ENCODE peak calls at places on chromosomes 13 and 19, in five cellular contexts. N is psoas muscle, V is thoracic aorta, L is left ventricle myocardium inferior, M is BE2C. C is an unnamed sample.

GRCh38 chr19:39407644-39408391 is 1.2 kb downstream of the ZFP36 start:
- DNase-seq in L (peak; percentile 56), V (no peak), N (peak; percentile 51), M (no peak), C (peak; percentile 30)

GRCh38 chr13:112825875-112826274 is 136.0 kb downstream of the ATP11A start:
- DNase-seq in V (no peak), L (no peak), M (no peak), N (no peak), C (no peak)

GRCh38 chr13:40640845-40641458 is 25.5 kb downstream of the FOXO1 start:
- DNase-seq in L (no peak), M (no peak), V (no peak), N (no peak), C (no peak)

GRCh38 chr13:98214707-98215106 is 37.6 kb upstream of the RNF113B start:
- DNase-seq in N (no peak), M (no peak), L (no peak), V (no peak), C (peak; percentile 46)

GRCh38 chr13:43994999-43995859 is 115.5 kb downstream of the LACC1 start:
- DNase-seq in N (no peak), V (no peak), M (no peak), L (no peak), C (no peak)

GRCh38 chr13:112477070-112477619 is 101.0 kb downstream of the SPACA7 start:
- DNase-seq in M (no peak), N (no peak), L (no peak), V (no peak), C (no peak)

GRCh38 chr13:109785141-109785891 is 1.1 kb downstream of the IRS2 start:
- DNase-seq in M (peak; percentile 63), V (no peak), N (peak; percentile 45), L (peak; percentile 55), C (peak; percentile 54)

GRCh38 chr19:15836345-15836594 is 20.8 kb upstream of the OR10H1 start:
- DNase-seq in M (no peak), L (no peak), N (no peak), V (no peak), C (no peak)

GRCh38 chr13:107450931-107451330 is 764.4 kb downstream of the LIG4 start:
- DNase-seq in M (peak; percentile 55), V (peak; percentile 16), N (peak; percentile 28), L (no peak), C (peak; percentile 96)

GRCh38 chr13:114124921-114125320 is 7.5 kb downstream of the RASA3 start:
- DNase-seq in M (no peak), N (no peak), L (no peak), V (no peak), C (peak; percentile 54)

GRCh38 chr13:29689548-29689947 is 94.1 kb upstream of the SLC7A1 start:
- DNase-seq in V (no peak), L (no peak), N (no peak), M (no peak), C (no peak)

GRCh38 chr13:21316376-21316775 is 139.9 kb downstream of the MRPL57 start:
- DNase-seq in L (no peak), M (no peak), V (no peak), N (no peak), C (no peak)

GRCh38 chr13:21319869-21320641 is 139.0 kb downstream of the ZDHHC20 start:
- DNase-seq in V (no peak), N (no peak), L (no peak), M (no peak), C (no peak)

GRCh38 chr13:21320642-21321034 is 138.5 kb downstream of the ZDHHC20 start:
- DNase-seq in V (no peak), N (no peak), M (no peak), L (no peak), C (no peak)

GRCh38 chr13:21321269-21321668 is 137.8 kb downstream of the ZDHHC20 start:
- DNase-seq in V (no peak), M (no peak), L (no peak), N (no peak), C (no peak)

DNA sequence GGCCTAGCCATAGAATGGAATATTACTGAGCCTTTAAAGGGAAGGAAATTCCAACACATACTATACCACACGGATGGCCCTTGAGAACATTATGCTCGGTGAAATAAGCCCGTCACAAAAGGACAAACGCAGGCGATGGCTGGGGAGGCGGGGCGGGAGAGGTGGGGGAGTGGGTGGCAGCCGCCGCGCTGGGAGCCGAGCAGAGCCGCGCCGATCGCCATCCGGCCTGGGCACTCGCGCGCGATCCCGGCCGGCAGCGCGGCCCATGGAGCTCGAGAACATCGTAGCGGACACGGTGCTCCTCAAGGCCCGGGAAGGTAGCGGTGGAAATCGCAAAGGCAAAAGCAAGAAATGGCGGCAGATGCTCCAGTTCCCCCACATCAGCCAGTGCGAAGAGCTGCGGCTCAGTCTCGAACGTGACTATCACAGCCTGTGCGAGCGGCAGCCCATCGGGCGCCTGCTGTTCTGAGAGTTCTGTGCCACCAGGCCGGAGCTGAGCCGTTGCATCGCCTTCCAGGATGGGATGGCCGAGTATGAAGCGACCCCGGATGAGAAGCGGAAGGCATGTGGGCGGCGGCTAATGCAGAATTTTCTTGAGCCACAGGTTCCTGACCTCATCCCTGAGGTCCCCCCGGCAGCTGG is 140.1 kb downstream of the ZDHHC20 start:
- DNase-seq in N (no peak), V (no peak), M (no peak), L (no peak), C (no peak)
- H3K4me3 ChIP-seq in N (no peak overlapping the region), V (peak overlapping the region; percentile 56), M (no peak overlapping the region), L (peak overlapping the region; percentile 55), C (no peak overlapping the region)

DNA sequence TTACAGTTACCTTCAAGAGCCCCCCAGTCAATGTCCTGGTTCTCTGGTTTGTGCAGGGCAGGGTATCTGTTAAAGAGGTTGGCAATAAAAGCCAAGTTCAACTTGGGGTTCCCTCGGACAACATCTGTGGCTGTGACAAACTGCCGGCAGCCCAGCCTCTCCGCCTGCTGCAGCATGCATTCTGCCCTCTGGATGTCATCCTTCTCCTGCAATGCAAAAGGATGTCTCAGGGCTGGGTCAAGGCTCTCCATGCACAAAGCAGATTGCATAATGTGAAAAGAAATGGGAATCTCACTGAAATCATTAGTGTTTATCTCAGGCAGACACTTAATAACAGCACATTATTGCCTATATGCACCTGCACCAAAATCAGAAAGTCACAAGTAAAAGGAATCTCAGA is 35.1 kb downstream of the LCP1 start:
- DNase-seq in V (no peak), L (no peak), M (peak; percentile 22), N (no peak), C (peak; percentile 5)
- H3K36me3 ChIP-seq in V (no peaks in the 10 kb centered on the region), L (no peaks in the 10 kb centered on the region), M (no peaks in the 10 kb centered on the region), N (no peaks in the 10 kb centered on the region), C (no peaks in the 10 kb centered on the region)

GRCh38 chr19:17869114-17869608 is 2.6 kb upstream of the SLC5A5 start:
- DNase-seq in V (no peak), M (no peak), N (no peak), L (no peak), C (no peak)

GRCh38 chr19:17868669-17869068 is 3.1 kb upstream of the SLC5A5 start:
- DNase-seq in N (no peak), M (no peak), V (no peak), L (no peak), C (no peak)

GRCh38 chr19:17872251-17873001 is 681 bp downstream of the SLC5A5 start:
- DNase-seq in V (no peak), L (no peak), M (no peak), N (no peak), C (no peak)

GRCh38 chr19:17871878-17872250 is at the start of gene SLC5A5:
- DNase-seq in L (no peak), M (no peak), V (no peak), N (no peak), C (no peak)

DNA sequence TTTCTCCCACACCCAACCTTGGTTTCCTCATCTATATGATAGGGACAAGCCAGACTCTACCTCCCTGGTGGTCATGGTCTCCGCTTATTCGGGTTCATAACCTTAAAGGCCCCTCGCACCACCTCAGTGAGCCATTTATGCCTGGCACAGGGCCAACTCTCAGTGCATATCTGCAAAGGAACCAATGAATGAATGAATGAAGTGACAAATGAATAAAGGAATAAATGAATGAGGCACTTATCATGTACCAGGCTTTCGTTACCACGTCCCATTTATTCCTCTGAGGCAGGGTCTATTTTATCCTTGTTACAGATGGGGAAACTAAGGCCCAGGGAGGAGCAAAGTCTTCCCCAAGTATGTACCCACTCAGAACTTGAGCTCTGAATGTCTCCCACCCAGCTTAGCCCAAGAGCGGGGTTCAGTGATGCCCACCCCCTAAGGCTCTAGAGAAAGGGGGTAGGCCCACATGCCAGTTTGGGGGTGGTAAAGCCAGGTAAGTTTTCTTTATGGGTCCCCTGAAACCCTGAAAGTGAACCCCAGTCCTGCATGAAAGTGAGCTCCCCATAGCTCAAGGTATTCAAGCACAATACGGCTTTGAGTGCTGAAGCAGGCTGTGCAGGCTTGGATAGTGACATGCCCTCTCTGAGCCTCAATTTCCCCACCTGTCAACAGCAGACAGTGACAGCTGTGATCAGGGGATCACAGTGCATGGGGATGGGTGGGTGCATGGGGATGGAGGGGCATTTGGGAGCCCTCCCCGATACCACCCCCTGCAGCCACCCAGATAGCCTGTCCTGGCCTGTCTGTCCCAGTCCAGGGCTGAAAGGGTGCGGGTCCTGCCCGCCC is 490 bp upstream of the SLC5A5 start:
- DNase-seq in V (no peak), M (no peak), L (no peak), N (no peak), C (no peak)
- H3K27me3 ChIP-seq in V (peaks cover 10% of the 10 kb centered on the region), M (peaks cover 61% of the 10 kb centered on the region), L (peaks cover 66% of the 10 kb centered on the region), N (peaks cover 30% of the 10 kb centered on the region), C (peaks cover 8% of the 10 kb centered on the region)

DNA sequence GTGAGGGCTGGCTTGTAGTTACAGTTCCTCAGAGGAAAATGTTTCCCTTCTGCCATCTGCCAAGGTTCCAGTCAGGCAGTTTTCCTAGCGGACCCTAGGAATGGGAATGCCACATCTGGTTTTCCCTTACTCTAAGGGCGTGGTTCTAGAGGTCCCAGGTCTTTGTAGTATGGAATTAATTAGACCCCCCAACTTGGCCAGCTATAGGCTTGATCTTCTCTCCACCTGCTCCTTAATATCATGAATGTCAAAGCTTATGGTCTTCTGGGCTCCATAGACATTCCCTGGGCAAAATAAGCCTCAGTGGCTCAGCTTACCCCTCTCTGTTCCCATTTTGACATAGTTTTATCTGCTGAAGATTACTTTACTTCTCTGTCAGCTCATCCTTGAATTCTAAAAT is 70.0 kb downstream of the ZNF568 start:
- DNase-seq in M (no peak), L (no peak), V (no peak), N (no peak), C (no peak)
- H3K4me3 ChIP-seq in M (no peak overlapping the region), L (no peak overlapping the region), V (no peak overlapping the region), N (no peak overlapping the region), C (no peak overlapping the region)

GRCh38 chr19:1363599-1363998 is 20.1 kb upstream of the NDUFS7 start:
- DNase-seq in L (no peak), V (no peak), N (no peak), M (no peak), C (no peak)

GRCh38 chr19:1361601-1362384 is 21.9 kb upstream of the NDUFS7 start:
- DNase-seq in N (no peak), L (no peak), V (no peak), M (no peak), C (no peak)

GRCh38 chr19:1364070-1364719 is 19.5 kb upstream of the NDUFS7 start:
- DNase-seq in L (no peak), N (no peak), V (no peak), M (no peak), C (no peak)

GRCh38 chr19:1360818-1361461 is 22.8 kb upstream of the NDUFS7 start:
- DNase-seq in L (peak; percentile 78), V (no peak), N (peak; percentile 81), M (peak; percentile 97), C (peak; percentile 96)

GRCh38 chr19:1362385-1363257 is 21.1 kb upstream of the NDUFS7 start:
- DNase-seq in L (no peak), N (no peak), M (no peak), V (no peak), C (no peak)
- H3K36me3 ChIP-seq in L (peaks cover 83% of the 10 kb centered on the region), N (peaks cover 5% of the 10 kb centered on the region), M (peaks cover 68% of the 10 kb centered on the region), V (peaks cover 29% of the 10 kb centered on the region), C (peaks cover 39% of the 10 kb centered on the region)

GRCh38 chr13:27790523-27790922 is 1.8 kb upstream of the GSX1 start:
- DNase-seq in V (no peak), N (no peak), L (no peak), M (no peak), C (no peak)
- H3K27me3 ChIP-seq in V (peaks cover 18% of the 10 kb centered on the region), N (peaks cover 44% of the 10 kb centered on the region), L (peaks cover 99% of the 10 kb centered on the region), M (peaks cover 88% of the 10 kb centered on the region), C (peaks cover 79% of the 10 kb centered on the region)

C was measured in MG63.